ENCODE peak calls at places on chromosomes 16 and 17, in five cellular contexts. One of them, this sample, is unnamed.

GRCh38 chr17:8581002-8581658 is 49.4 kb downstream of the MYH10 start:
- DNase-seq in osteocyte: no peak
- DNase-seq in Calu3: no peak
- DNase-seq in right lobe of liver: no peak
- DNase-seq in OCI-LY7: no peak
- DNase-seq in this sample: no peak

GRCh38 chr17:8162232-8162996 is at the start of gene VAMP2:
- DNase-seq in osteocyte: peak
- DNase-seq in Calu3: peak
- DNase-seq in right lobe of liver: peak
- DNase-seq in OCI-LY7: peak
- DNase-seq in this sample: no peak

GRCh38 chr17:30570191-30570590 is 93.0 kb downstream of the GOSR1 start:
- DNase-seq in osteocyte: no peak
- DNase-seq in Calu3: no peak
- DNase-seq in right lobe of liver: no peak
- DNase-seq in OCI-LY7: no peak
- DNase-seq in this sample: no peak

GRCh38 chr17:43917348-43918025 is 10.2 kb upstream of the MPP2 start:
- DNase-seq in osteocyte: no peak
- DNase-seq in Calu3: no peak
- DNase-seq in right lobe of liver: no peak
- DNase-seq in OCI-LY7: no peak
- DNase-seq in this sample: no peak

GRCh38 chr17:40514013-40514875 is 12.8 kb upstream of the TNS4 start:
- DNase-seq in osteocyte: no peak
- DNase-seq in Calu3: no peak
- DNase-seq in right lobe of liver: no peak
- DNase-seq in OCI-LY7: no peak
- DNase-seq in this sample: peak

GRCh38 chr16:23629516-23629915 is 11.6 kb downstream of the PALB2 start:
- DNase-seq in osteocyte: no peak
- DNase-seq in Calu3: no peak
- DNase-seq in right lobe of liver: no peak
- DNase-seq in OCI-LY7: no peak
- DNase-seq in this sample: no peak

GRCh38 chr16:8934601-8935000 is 29.1 kb downstream of the USP7 start:
- DNase-seq in osteocyte: no peak
- DNase-seq in Calu3: no peak
- DNase-seq in right lobe of liver: no peak
- DNase-seq in OCI-LY7: no peak
- DNase-seq in this sample: no peak

GRCh38 chr17:4134756-4135155 is 8.1 kb downstream of the ZZEF1 start:
- DNase-seq in osteocyte: no peak
- DNase-seq in Calu3: no peak
- DNase-seq in right lobe of liver: no peak
- DNase-seq in OCI-LY7: no peak
- DNase-seq in this sample: no peak

GRCh38 chr17:8556074-8556473 is 74.5 kb downstream of the MYH10 start:
- DNase-seq in osteocyte: no peak
- DNase-seq in Calu3: peak
- DNase-seq in right lobe of liver: no peak
- DNase-seq in OCI-LY7: no peak
- DNase-seq in this sample: no peak

GRCh38 chr16:3961449-3961849 is 80.9 kb upstream of the CREBBP start:
- DNase-seq in osteocyte: no peak
- DNase-seq in Calu3: peak
- DNase-seq in right lobe of liver: no peak
- DNase-seq in OCI-LY7: no peak
- DNase-seq in this sample: no peak

GRCh38 chr17:50916708-50917417 is 50.7 kb upstream of the TOB1 start:
- DNase-seq in osteocyte: no peak
- DNase-seq in Calu3: no peak
- DNase-seq in right lobe of liver: no peak
- DNase-seq in OCI-LY7: no peak
- DNase-seq in this sample: no peak

GRCh38 chr17:78997881-78998280 is 11.7 kb downstream of the CANT1 start:
- DNase-seq in osteocyte: no peak
- DNase-seq in Calu3: no peak
- DNase-seq in right lobe of liver: peak
- DNase-seq in OCI-LY7: no peak
- DNase-seq in this sample: no peak

GRCh38 chr16:86457621-86458456 is 52.5 kb upstream of the FOXF1 start:
- DNase-seq in osteocyte: no peak
- DNase-seq in Calu3: no peak
- DNase-seq in right lobe of liver: no peak
- DNase-seq in OCI-LY7: no peak
- DNase-seq in this sample: no peak

GRCh38 chr16:15682105-15682570 is 32.1 kb downstream of the NDE1 start:
- DNase-seq in osteocyte: no peak
- DNase-seq in Calu3: peak
- DNase-seq in right lobe of liver: no peak
- DNase-seq in OCI-LY7: peak
- DNase-seq in this sample: no peak

GRCh38 chr17:6599364-6599763 is 41.1 kb downstream of the KIAA0753 start:
- DNase-seq in osteocyte: no peak
- DNase-seq in Calu3: no peak
- DNase-seq in right lobe of liver: no peak
- DNase-seq in OCI-LY7: peak
- DNase-seq in this sample: no peak

GRCh38 chr17:50397919-50398285 is 579 bp upstream of the LRRC59 start:
- DNase-seq in osteocyte: no peak
- DNase-seq in Calu3: no peak
- DNase-seq in right lobe of liver: no peak
- DNase-seq in OCI-LY7: no peak
- DNase-seq in this sample: no peak

GRCh38 chr17:66655461-66655860 is 179.5 kb upstream of the CACNG5 start:
- DNase-seq in osteocyte: no peak
- DNase-seq in Calu3: no peak
- DNase-seq in right lobe of liver: no peak
- DNase-seq in OCI-LY7: no peak
- DNase-seq in this sample: no peak

GRCh38 chr16:19067349-19068236 is at the start of gene COQ7:
- DNase-seq in osteocyte: peak
- DNase-seq in Calu3: peak
- DNase-seq in right lobe of liver: peak
- DNase-seq in OCI-LY7: peak
- DNase-seq in this sample: peak
- TF ChIP-seq CTCF in osteocyte: no peak
- TF ChIP-seq CTCF in Calu3: no peak
- TF ChIP-seq CTCF in right lobe of liver: peak
- TF ChIP-seq CTCF in OCI-LY7: no peak
- TF ChIP-seq CTCF in this sample: peak

GRCh38 chr16:72664480-72665408 is 383.2 kb downstream of the ZFHX3 start:
- DNase-seq in osteocyte: peak
- DNase-seq in Calu3: peak
- DNase-seq in right lobe of liver: peak
- DNase-seq in OCI-LY7: peak
- DNase-seq in this sample: peak
- TF ChIP-seq CTCF in osteocyte: peak
- TF ChIP-seq CTCF in Calu3: no peak
- TF ChIP-seq CTCF in right lobe of liver: no peak
- TF ChIP-seq CTCF in OCI-LY7: no peak
- TF ChIP-seq CTCF in this sample: peak

GRCh38 chr17:83052241-83052564 is 27.2 kb upstream of the METRNL start:
- DNase-seq in osteocyte: no peak
- DNase-seq in Calu3: no peak
- DNase-seq in right lobe of liver: no peak
- DNase-seq in OCI-LY7: no peak
- DNase-seq in this sample: no peak

GRCh38 chr17:83053021-83053778 is 26.2 kb upstream of the METRNL start:
- DNase-seq in osteocyte: no peak
- DNase-seq in Calu3: no peak
- DNase-seq in right lobe of liver: peak
- DNase-seq in OCI-LY7: no peak
- DNase-seq in this sample: no peak

GRCh38 chr17:83053779-83054451 is 25.5 kb upstream of the METRNL start:
- DNase-seq in osteocyte: no peak
- DNase-seq in Calu3: no peak
- DNase-seq in right lobe of liver: peak
- DNase-seq in OCI-LY7: peak
- DNase-seq in this sample: peak

GRCh38 chr17:83050651-83051422 is 28.6 kb upstream of the METRNL start:
- DNase-seq in osteocyte: no peak
- DNase-seq in Calu3: peak
- DNase-seq in right lobe of liver: peak
- DNase-seq in OCI-LY7: no peak
- DNase-seq in this sample: no peak

GRCh38 chr17:83051423-83052240 is 27.8 kb upstream of the METRNL start:
- DNase-seq in osteocyte: peak
- DNase-seq in Calu3: peak
- DNase-seq in right lobe of liver: peak
- DNase-seq in OCI-LY7: peak
- DNase-seq in this sample: peak
- TF ChIP-seq CTCF in osteocyte: no peak
- TF ChIP-seq CTCF in Calu3: no peak
- TF ChIP-seq CTCF in right lobe of liver: no peak
- TF ChIP-seq CTCF in OCI-LY7: no peak
- TF ChIP-seq CTCF in this sample: peak

DNA sequence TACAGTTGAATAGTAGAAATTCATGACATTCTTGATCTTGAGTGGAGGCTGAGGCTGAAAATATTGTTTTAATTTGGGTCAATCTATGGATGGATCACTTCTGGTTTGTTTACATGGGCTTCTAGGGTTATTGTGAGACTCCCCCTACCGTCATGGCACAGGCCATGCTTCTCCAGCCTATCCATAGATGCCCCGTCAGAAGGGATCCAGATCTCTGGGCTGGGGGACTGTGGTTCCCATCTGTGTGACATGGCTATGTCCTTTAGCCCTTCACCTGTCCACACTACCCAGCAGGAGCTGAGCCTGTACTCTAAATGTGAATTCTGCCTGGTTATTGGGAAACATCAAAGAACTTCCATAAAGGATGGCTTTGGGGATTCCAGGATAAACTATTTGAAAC is 160.4 kb downstream of the ABCC12 start:
- DNase-seq in osteocyte: peak
- DNase-seq in Calu3: no peak
- DNase-seq in right lobe of liver: no peak
- DNase-seq in OCI-LY7: no peak
- DNase-seq in this sample: no peak
- TF ChIP-seq CTCF in osteocyte: no peak
- TF ChIP-seq CTCF in Calu3: no peak
- TF ChIP-seq CTCF in right lobe of liver: no peak
- TF ChIP-seq CTCF in OCI-LY7: peak
- TF ChIP-seq CTCF in this sample: no peak

GRCh38 chr17:74960739-74961342 is 11.7 kb downstream of the HID1 start:
- DNase-seq in osteocyte: no peak
- DNase-seq in Calu3: no peak
- DNase-seq in right lobe of liver: no peak
- DNase-seq in OCI-LY7: peak
- DNase-seq in this sample: no peak

GRCh38 chr17:74962622-74963394 is 9.8 kb downstream of the HID1 start:
- DNase-seq in osteocyte: no peak
- DNase-seq in Calu3: no peak
- DNase-seq in right lobe of liver: no peak
- DNase-seq in OCI-LY7: no peak
- DNase-seq in this sample: no peak

GRCh38 chr17:74957935-74958549 is 14.5 kb downstream of the HID1 start:
- DNase-seq in osteocyte: peak
- DNase-seq in Calu3: peak
- DNase-seq in right lobe of liver: peak
- DNase-seq in OCI-LY7: peak
- DNase-seq in this sample: no peak

GRCh38 chr17:74961657-74962360 is 10.8 kb downstream of the HID1 start:
- DNase-seq in osteocyte: peak
- DNase-seq in Calu3: peak
- DNase-seq in right lobe of liver: peak
- DNase-seq in OCI-LY7: peak
- DNase-seq in this sample: no peak

DNA sequence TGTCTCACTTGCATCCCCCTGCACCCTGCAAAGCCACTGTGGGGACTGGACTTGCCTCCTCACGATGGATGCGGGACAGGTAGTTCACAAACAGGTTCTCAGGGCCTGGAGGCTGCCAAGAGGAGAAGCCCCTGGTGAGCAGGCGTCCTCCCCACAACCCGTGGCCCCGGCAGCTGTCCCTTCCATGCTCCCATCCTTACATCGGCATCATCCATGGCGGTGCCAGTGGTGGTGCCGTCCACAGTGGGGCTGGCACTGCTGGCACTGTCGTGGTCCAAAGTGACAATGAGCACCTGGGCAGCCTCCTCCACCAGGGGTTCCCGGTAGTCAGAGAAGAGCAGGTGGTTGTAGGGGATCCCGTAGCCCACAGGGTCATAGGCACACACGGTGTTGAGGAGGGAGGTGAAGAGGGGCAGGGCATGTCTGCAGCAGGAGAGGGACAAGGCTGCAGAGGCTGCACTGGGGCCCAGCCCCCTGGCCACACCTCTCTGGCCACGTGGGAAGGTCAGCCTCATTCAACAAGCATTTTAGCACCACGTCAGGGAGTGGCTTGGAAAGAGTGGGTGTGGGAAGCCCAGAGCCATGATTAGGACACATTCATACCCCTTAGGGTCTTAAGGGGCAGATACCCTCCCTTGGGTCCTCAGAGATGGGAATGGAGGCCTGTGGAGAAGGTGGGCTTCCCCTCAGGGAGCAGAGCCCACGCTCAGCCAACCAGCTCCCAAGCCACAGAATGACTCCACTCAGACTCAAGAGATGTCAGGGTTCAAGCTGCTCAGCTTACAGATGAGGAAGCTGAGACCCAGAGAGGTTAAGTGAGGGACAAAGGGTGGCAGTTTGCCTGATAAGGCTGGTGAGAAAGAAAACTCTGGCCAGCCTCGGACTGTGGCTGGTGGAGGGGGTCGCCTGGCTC is 12.5 kb downstream of the HID1 start:
- DNase-seq in osteocyte: no peak
- DNase-seq in Calu3: no peak
- DNase-seq in right lobe of liver: no peak
- DNase-seq in OCI-LY7: no peak
- DNase-seq in this sample: no peak
- TF ChIP-seq CTCF in osteocyte: no peak
- TF ChIP-seq CTCF in Calu3: no peak
- TF ChIP-seq CTCF in right lobe of liver: no peak
- TF ChIP-seq CTCF in OCI-LY7: no peak
- TF ChIP-seq CTCF in this sample: no peak

GRCh38 chr17:64145460-64145750 is 15.5 kb upstream of the ERN1 start:
- DNase-seq in osteocyte: no peak
- DNase-seq in Calu3: no peak
- DNase-seq in right lobe of liver: no peak
- DNase-seq in OCI-LY7: no peak
- DNase-seq in this sample: no peak
- TF ChIP-seq CTCF in osteocyte: peak
- TF ChIP-seq CTCF in Calu3: no peak
- TF ChIP-seq CTCF in right lobe of liver: no peak
- TF ChIP-seq CTCF in OCI-LY7: no peak
- TF ChIP-seq CTCF in this sample: no peak

GRCh38 chr16:57727610-57728009 is 8.0 kb upstream of the KATNB1 start:
- DNase-seq in osteocyte: no peak
- DNase-seq in Calu3: no peak
- DNase-seq in right lobe of liver: no peak
- DNase-seq in OCI-LY7: no peak
- DNase-seq in this sample: peak
- TF ChIP-seq CTCF in osteocyte: peak
- TF ChIP-seq CTCF in Calu3: no peak
- TF ChIP-seq CTCF in right lobe of liver: no peak
- TF ChIP-seq CTCF in OCI-LY7: no peak
- TF ChIP-seq CTCF in this sample: peak

GRCh38 chr17:46851029-46851741 is at the start of gene WNT9B:
- DNase-seq in osteocyte: no peak
- DNase-seq in Calu3: peak
- DNase-seq in right lobe of liver: peak
- DNase-seq in OCI-LY7: no peak
- DNase-seq in this sample: no peak
- TF ChIP-seq CTCF in osteocyte: peak
- TF ChIP-seq CTCF in Calu3: no peak
- TF ChIP-seq CTCF in right lobe of liver: no peak
- TF ChIP-seq CTCF in OCI-LY7: no peak
- TF ChIP-seq CTCF in this sample: peak